ENCODE peak calls at places on chromosome 18, in five cellular contexts. G is BE2C, F is adrenal gland, L is tibial nerve, Y is fibroblast of mammary gland. O is an unnamed sample.

GRCh38 chr18:61322265-61322873 is 10.9 kb upstream of the CDH20 start:
- DNase-seq in G (peak; percentile 72), F (peak; percentile 68), L (no peak), Y (peak; percentile 58), O (peak; percentile 29)

GRCh38 chr18:4720498-4720897 is 265.4 kb upstream of the DLGAP1 start:
- DNase-seq in G (no peak), F (no peak), L (no peak), Y (no peak), O (no peak)

GRCh38 chr18:35516789-35517188 is 19.0 kb upstream of the INO80C start:
- DNase-seq in G (no peak), F (no peak), L (no peak), Y (no peak), O (no peak)

GRCh38 chr18:45738660-45739059 is 14.7 kb downstream of the SLC14A1 start:
- DNase-seq in G (no peak), F (no peak), L (no peak), Y (no peak), O (no peak)

GRCh38 chr18:45686892-45687611 is 36.9 kb upstream of the SLC14A1 start:
- DNase-seq in G (no peak), F (no peak), L (no peak), Y (no peak), O (no peak)

GRCh38 chr18:2274613-2275012 is 296.7 kb downstream of the METTL4 start:
- DNase-seq in G (no peak), F (no peak), L (no peak), Y (no peak), O (no peak)

GRCh38 chr18:54388203-54389142 is 30.8 kb downstream of the C18orf54 start:
- DNase-seq in G (peak; percentile 6), F (peak; percentile 52), L (no peak), Y (peak; percentile 86), O (peak; percentile 85)

GRCh38 chr18:8367217-8367988 is 241.8 kb upstream of the RAB12 start:
- DNase-seq in G (peak; percentile 46), F (peak; percentile 61), L (no peak), Y (no peak), O (peak; percentile 8)

GRCh38 chr18:62418258-62418657 is 93.1 kb downstream of the TNFRSF11A start:
- DNase-seq in G (no peak), F (no peak), L (no peak), Y (no peak), O (no peak)

GRCh38 chr18:59823611-59824195 is 76.1 kb upstream of the PMAIP1 start:
- DNase-seq in G (peak; percentile 64), F (peak; percentile 93), L (peak; percentile 70), Y (peak; percentile 85), O (peak; percentile 63)

GRCh38 chr18:48116017-48116416 is 185.6 kb upstream of the SMAD2 start:
- DNase-seq in G (no peak), F (no peak), L (no peak), Y (no peak), O (no peak)

GRCh38 chr18:13461488-13461887 is 242.9 kb downstream of the LDLRAD4 start:
- DNase-seq in G (no peak), F (no peak), L (no peak), Y (no peak), O (no peak)

GRCh38 chr18:79935499-79935898 is 16.0 kb downstream of the SLC66A2 start:
- DNase-seq in G (no peak), F (no peak), L (no peak), Y (no peak), O (no peak)

DNA sequence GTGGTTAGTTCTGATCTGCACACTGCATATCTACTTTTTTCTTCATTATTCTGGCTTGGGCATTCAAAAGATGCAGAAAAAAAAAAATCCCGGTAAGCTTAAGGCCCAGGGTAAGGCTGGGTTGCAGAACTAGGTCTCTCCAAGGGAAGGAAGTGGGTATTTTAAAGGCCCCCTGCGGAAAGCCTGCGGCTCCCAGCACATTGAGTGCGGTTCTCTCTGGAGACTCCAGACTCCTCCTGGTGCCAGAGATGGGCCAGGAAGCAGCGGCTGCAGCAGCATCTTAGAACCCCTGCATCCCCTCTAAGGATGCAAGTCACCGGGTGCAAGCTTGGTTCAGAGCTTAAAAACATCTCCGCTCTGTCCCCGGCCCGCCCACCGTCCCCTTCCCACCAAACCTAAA is 49.5 kb downstream of the TGIF1 start:
- DNase-seq in G (no peak), F (no peak), L (no peak), Y (no peak), O (no peak)
- H3K4me3 ChIP-seq in G (peak overlapping the region; percentile 48), F (no peak overlapping the region), L (peak overlapping the region; percentile 59), Y (peak overlapping the region; percentile 36), O (peak overlapping the region; percentile 39)

DNA sequence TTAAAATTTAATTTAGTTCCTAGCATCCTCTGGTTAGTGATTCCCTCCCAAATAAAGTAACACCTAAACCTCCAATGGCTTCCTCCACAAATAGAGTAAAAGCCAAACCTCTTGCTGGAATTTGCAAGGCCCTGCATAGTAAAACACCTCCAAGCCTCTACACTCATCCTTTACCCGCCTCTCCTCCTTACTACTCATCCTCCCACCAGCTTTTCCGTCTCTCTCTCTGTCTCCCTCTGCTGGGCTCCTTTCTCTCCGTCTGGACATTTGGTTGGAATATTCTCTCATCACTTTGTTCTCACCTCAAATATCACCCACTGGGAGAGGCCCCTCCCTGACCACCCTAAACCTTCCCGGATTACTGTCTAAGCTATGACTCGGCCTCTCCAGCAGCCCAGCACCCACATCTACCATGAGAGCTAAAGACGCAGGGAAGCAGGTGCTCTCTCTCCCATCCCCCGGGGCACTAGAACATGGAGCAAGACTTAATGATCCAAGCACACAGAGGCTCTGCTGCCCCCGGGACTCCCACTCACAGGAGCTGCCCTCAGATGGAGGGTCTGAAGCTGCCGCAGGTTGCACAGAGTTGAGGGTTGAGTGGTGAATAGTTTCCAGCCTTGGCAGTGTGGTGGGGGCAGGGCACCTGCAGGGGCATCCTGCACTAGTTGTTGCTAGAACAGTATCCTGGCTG is 167.2 kb downstream of the FBXO15 start:
- DNase-seq in G (peak; percentile 19), F (no peak), L (no peak), Y (peak; percentile 51), O (peak; percentile 14)
- TF ChIP-seq CTCF in G (peak; percentile 64), F (no peak), L (no peak), Y (peak; percentile 57), O (peak; percentile 58)

DNA sequence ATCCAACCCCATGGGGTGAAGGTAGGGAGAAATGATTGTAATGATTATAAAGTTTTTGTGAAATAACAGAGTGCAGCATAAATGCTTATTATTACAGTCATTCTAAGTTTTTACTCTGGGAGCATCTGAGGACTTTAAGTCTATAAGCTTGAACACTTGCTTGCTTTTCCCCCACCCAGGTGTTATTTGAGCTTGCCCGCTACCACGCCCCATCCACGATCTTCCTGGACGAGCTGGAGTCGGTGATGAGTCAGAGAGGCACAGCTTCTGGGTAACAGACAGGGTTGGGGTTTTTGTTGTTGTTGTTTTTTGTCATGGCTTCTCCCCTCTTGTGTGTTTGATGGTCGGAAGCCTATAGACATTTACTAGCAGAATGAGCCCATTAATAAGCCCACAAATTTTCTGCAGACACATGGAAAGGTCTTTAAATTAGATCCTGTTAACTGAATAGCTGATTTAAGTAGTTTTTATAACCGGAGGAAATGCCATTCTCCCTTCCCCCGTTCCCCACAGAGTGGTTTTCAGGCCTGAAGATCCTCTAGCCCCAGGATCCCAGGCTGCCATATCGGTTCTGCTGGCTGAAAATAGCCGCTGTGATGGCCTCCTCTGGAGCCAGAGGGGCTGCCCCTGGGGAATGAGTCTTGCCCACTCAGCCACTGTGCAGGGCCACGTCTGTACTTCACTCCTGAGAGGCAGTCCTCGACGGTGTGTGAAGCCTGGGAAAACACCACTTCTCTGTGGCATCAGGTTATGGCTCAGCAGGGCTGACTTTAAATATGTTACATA is 39.9 kb upstream of the ELOA2 start:
- DNase-seq in G (no peak), F (no peak), L (no peak), Y (peak; percentile 30), O (peak; percentile 68)
- H3K4me3 ChIP-seq in G (no peak overlapping the region), F (no peak overlapping the region), L (no peak overlapping the region), Y (no peak overlapping the region), O (no peak overlapping the region)

GRCh38 chr18:12246849-12247808 is 7.0 kb upstream of the CIDEA start:
- DNase-seq in G (no peak), F (no peak), L (no peak), Y (no peak), O (no peak)
- TF ChIP-seq CTCF in G (no peak), F (no peak), L (no peak), Y (peak; percentile 19), O (peak; percentile 58)

DNA sequence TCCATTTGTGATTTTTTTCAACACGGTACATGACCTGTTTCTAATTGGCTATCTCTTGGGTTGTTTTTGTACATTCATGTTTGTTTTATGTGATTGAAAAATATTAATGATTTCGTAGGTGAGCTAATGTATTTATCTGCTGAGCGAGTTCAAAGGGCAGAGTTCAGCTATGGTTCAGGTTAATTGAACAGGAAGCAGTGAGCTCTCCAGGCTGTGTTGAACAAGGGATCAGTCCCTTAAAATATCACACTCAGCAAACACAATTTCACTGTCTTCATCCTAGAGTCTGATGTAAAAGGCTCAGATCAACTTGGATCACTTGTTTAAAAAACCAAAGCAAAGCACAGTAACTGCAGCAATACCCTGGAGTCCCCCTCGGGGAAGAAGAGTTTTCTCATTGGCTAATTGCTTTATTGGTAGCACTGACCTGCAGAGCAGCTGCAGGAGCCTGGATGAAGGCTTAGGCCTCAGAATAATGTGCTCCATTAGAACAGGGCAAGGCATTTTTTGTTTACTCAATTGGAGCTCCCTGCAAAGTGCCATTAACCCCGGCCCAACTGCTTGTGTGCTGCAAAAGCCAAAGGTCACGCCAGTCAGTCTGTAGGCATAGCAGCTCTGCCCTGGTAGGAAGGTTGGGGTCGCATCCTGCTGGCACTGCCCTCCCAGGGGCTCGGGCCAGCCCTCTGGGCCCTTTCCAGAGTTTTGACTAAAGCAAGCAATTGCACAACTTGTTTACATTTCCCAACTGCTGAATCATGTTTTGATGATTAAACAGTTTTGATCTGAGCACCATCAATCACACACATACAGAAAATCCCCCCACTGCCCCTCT is 10.5 kb downstream of the ONECUT2 start:
- DNase-seq in G (no peak), F (no peak), L (no peak), Y (no peak), O (no peak)
- H3K4me3 ChIP-seq in G (no peak overlapping the region), F (no peak overlapping the region), L (no peak overlapping the region), Y (no peak overlapping the region), O (no peak overlapping the region)

GRCh38 chr18:23073996-23074606 is 61.2 kb upstream of the CABLES1 start:
- DNase-seq in G (no peak), F (no peak), L (no peak), Y (no peak), O (no peak)

GRCh38 chr18:23072079-23072478 is 63.2 kb upstream of the CABLES1 start:
- DNase-seq in G (no peak), F (no peak), L (no peak), Y (no peak), O (no peak)

DNA sequence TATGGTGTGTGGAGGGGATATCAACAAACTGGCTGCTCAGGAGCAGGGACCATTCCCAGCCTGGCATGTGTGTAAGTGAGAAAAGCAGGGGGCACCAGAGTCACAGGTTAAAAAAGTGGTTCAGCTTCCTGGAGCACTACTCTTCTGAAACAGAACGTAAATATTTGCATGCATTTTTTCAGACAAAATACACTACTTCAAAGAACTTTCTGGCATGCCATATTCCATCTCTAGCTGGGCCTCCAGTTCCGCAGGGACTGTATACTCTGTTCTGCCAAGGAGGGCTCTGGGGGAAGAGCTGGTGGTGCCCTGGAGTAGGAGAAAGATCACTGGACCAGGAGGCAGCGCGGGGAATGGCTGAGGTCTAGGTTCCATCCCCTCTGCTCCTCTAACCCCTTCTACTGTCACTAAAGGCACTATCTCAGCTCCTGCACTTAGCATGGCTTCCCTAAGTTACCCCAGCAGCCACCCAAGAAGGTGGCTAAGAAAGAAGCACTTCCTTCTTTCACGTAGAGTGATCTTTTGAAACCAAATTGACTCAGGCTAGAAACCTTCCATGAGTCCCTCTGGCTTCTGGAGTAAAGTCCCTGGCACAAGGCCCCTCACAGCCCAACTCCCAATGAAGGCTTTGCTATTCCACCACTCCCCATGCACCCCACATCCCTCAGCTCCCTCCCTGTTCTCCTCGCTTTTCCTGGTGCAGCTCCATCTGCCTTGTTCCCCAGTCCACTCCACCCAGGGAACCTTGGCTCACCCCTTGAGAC is 57.6 kb upstream of the CABLES1 start:
- DNase-seq in G (no peak), F (no peak), L (no peak), Y (peak; percentile 7), O (peak; percentile 23)
- TF ChIP-seq CTCF in G (peak; percentile 19), F (no peak), L (no peak), Y (peak; percentile 13), O (peak; percentile 40)